ENCODE peak calls at places on chromosomes 3 and 15, in four cellular contexts. K is IMR-90, P is A549, W is GM23338. B is an unnamed sample.

GRCh38 chr15:60423540-60423939 is 25.8 kb upstream of the ANXA2 start:
- DNase-seq in K (peak; percentile 92), P (peak; percentile 80), W (peak; percentile 77), B (no peak)

GRCh38 chr15:67369359-67369758 is 114.8 kb downstream of the IQCH start:
- DNase-seq in K (no peak), P (no peak), W (no peak), B (no peak)

GRCh38 chr3:128081846-128082245 is 29.6 kb downstream of the SEC61A1 start:
- DNase-seq in K (peak; percentile 78), P (peak; percentile 77), W (no peak), B (no peak)

GRCh38 chr3:129992781-129993180 is 18.3 kb downstream of the TRH start:
- DNase-seq in K (no peak), P (peak; percentile 13), W (peak; percentile 64), B (no peak)

GRCh38 chr3:10517616-10518015 is 12.2 kb upstream of the ATP2B2 start:
- DNase-seq in K (no peak), P (no peak), W (no peak), B (peak; percentile 59)

GRCh38 chr3:167733961-167734497 is 663 bp downstream of the PDCD10 start:
- DNase-seq in K (peak; percentile 3), P (peak; percentile 23), W (no peak), B (no peak)

GRCh38 chr3:191331443-191331842 is 1.1 kb upstream of the UTS2B start:
- DNase-seq in K (peak; percentile 66), P (no peak), W (no peak), B (no peak)

GRCh38 chr3:115062412-115062956 is 84.6 kb downstream of the ZBTB20 start:
- DNase-seq in K (peak; percentile 52), P (no peak), W (no peak), B (no peak)

GRCh38 chr3:24470277-24470676 is 24.4 kb downstream of the THRB start:
- DNase-seq in K (no peak), P (no peak), W (no peak), B (no peak)

GRCh38 chr3:139745831-139746230 is 68.1 kb upstream of the NMNAT3 start:
- DNase-seq in K (peak; percentile 34), P (no peak), W (no peak), B (no peak)

GRCh38 chr15:37140531-37141053 is 40.2 kb upstream of the MEIS2 start:
- DNase-seq in K (peak; percentile 30), P (no peak), W (no peak), B (no peak)

GRCh38 chr3:116256843-116257485 is 188.3 kb downstream of the LSAMP start:
- DNase-seq in K (peak; percentile 3), P (no peak), W (peak; percentile 26), B (no peak)

GRCh38 chr3:85270488-85270887 is 311.7 kb downstream of the CADM2 start:
- DNase-seq in K (no peak), P (no peak), W (no peak), B (no peak)

GRCh38 chr3:70360985-70361384 is 48.5 kb upstream of the MDFIC2 start:
- DNase-seq in K (peak; percentile 36), P (peak; percentile 54), W (no peak), B (no peak)

GRCh38 chr3:107236661-107237375 is 140.4 kb upstream of the CCDC54 start:
- DNase-seq in K (no peak), P (no peak), W (no peak), B (no peak)

GRCh38 chr3:141877911-141878310 is 1.5 kb downstream of the ATP1B3 start:
- DNase-seq in K (peak; percentile 59), P (peak; percentile 24), W (peak; percentile 19), B (no peak)

GRCh38 chr3:41985018-41985417 is 23.1 kb upstream of the ULK4 start:
- DNase-seq in K (no peak), P (no peak), W (no peak), B (no peak)

GRCh38 chr3:149339931-149340309 is 6.5 kb upstream of the TM4SF18 start:
- DNase-seq in K (peak; percentile 97), P (peak; percentile 98), W (peak; percentile 66), B (peak; percentile 94)

GRCh38 chr15:78811124-78811824 is at the start of gene ADAMTS7:
- DNase-seq in K (peak; percentile 71), P (peak; percentile 78), W (peak; percentile 91), B (no peak)

GRCh38 chr3:95731753-95732152 is 1082.6 kb upstream of the EPHA6 start:
- DNase-seq in K (no peak), P (no peak), W (no peak), B (no peak)

GRCh38 chr3:149603126-149604074 is 54.4 kb downstream of the WWTR1 start:
- DNase-seq in K (peak; percentile 82), P (peak; percentile 64), W (no peak), B (no peak)

DNA sequence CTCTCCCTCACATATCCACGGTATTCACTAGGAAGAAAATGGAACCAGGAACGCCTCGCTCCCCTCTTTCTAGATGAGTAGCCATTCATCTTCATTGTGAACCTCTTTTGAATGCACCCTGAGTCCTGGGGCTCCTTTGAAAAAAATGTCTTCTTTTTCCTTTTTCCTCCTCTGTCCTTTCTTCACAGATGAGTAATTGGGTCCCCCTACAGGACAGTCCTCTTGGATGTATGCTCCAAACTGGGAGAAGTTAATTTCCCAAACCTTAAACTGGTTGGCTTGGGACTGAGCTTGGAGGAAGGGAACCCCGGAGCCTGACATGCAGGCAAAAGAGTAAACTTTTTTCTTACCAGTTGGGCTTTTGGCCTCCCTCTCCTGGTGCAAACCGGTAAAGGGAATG is 108.8 kb downstream of the DPH6 start:
- DNase-seq in K (peak; percentile 23), P (no peak), W (peak; percentile 54), B (no peak)
- TF ChIP-seq CTCF in K (peak; percentile 38), P (no peak), W (peak; percentile 47), B (peak; percentile 58)

DNA sequence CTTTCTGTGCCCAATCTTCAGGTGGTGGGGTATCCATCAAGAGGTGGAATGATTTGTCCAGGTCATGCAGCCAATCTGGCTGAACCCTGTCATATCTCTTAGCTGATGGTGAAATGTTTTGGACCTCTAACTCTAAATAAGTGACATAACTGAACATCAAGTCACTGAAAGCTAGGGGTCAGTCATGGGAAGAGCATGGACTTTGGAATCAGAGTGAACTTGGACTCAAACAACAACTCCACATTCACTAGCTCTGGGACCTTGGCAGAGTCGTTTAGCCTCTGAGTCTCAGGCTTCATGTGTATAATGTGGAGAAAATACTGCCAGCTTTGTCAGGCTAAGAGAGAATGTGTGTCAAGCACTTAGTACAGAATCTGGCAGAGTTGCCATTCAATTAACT is 557.8 kb upstream of the CFAP20DC start:
- DNase-seq in K (peak; percentile 16), P (peak; percentile 6), W (no peak), B (no peak)
- TF ChIP-seq CTCF in K (peak; percentile 28), P (no peak), W (peak; percentile 19), B (peak; percentile 57)

DNA sequence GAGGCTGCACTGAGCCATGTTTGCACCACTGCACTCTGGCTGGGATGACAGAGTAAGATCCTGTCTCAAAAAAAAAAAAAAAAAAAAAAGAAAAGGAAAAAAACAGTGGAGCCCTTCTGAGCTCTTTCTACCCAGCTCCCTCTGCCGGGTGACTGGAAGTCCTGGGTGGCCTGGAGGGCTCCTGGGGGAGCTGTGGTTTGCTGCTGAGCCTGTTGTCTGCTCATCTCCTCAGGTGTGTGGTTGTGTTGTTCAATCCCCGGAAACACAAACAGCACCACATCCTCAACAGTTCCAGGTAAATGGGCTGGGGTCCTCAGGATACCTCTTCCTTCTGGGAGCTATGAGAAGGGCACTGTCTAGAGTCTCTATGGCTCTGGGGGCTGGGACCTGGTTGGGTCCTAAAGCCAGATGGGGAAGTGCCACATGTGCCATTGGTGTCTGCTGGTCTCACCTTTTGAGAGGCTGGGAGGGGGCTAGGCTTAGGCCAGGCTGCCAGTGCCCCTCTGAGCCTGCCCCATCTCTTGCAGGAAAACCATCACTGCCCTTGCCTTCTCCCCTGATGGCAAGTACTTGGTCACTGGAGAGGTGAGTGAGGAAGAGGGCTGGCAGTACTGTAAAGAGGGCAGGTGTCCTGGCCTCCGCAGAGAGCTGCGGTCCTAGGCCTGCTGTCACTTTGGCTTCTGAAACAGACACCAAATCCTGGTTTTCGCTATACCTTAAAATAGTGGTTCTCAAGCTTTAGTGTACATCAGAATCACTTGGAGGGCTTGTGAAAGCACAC is 17.1 kb upstream of the JMJD7 start:
- DNase-seq in K (no peak), P (no peak), W (no peak), B (no peak)
- TF ChIP-seq CTCF in K (no peak), P (no peak), W (no peak), B (no peak)

GRCh38 chr3:158574646-158575045 is 3.7 kb downstream of the MLF1 start:
- DNase-seq in K (no peak), P (no peak), W (no peak), B (no peak)

GRCh38 chr3:158570999-158571702 is at the start of gene MLF1:
- DNase-seq in K (peak; percentile 93), P (peak; percentile 95), W (peak; percentile 98), B (peak; percentile 99)

GRCh38 chr3:158572766-158573060 is 1.7 kb downstream of the MLF1 start:
- DNase-seq in K (no peak), P (no peak), W (no peak), B (no peak)

GRCh38 chr3:158571969-158572765 is 1.2 kb downstream of the MLF1 start:
- DNase-seq in K (no peak), P (no peak), W (no peak), B (no peak)

GRCh38 chr3:158573714-158574113 is 2.7 kb downstream of the MLF1 start:
- DNase-seq in K (no peak), P (peak; percentile 53), W (peak; percentile 47), B (no peak)
- TF ChIP-seq CTCF in K (no peak), P (no peak), W (peak; percentile 37), B (peak; percentile 29)

DNA sequence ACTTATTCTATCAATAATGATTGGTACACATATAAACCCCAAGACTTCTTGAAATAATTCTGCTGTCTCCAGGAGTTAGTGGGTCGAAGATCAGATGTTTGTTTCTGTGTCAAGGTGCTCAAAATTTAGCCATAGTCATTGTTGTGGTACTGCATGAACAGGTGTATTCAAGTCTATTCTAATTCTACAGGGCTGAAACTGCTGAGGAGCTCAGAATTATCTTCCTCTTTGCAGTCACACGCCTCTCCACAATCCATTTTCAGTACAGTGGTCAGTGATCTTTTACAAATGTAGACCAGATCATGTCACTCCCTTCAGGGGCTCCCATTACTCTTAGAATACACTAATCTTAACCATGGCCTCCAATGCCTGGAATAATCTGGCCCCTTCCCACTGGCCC is 527.5 kb downstream of the NTRK3 start:
- DNase-seq in K (no peak), P (no peak), W (no peak), B (no peak)
- TF ChIP-seq CTCF in K (no peak), P (no peak), W (no peak), B (no peak)